ENCODE peak calls at places on chromosomes 13 and 19, in five cellular contexts. One of them, this sample, is unnamed.

GRCh38 chr19:9130965-9131364 is 4.2 kb upstream of the OR7G3 start:
- DNase-seq in foreskin fibroblast: no peak
- DNase-seq in fibroblast of the aortic adventitia: no peak
- DNase-seq in upper lobe of left lung: no peak
- DNase-seq in progenitor cell of endocrine pancreas: no peak
- DNase-seq in this sample: no peak

GRCh38 chr13:110403315-110403714 is 96.2 kb downstream of the COL4A2 start:
- DNase-seq in foreskin fibroblast: peak; percentile 55
- DNase-seq in fibroblast of the aortic adventitia: peak; percentile 49
- DNase-seq in upper lobe of left lung: no peak
- DNase-seq in progenitor cell of endocrine pancreas: no peak
- DNase-seq in this sample: no peak

GRCh38 chr19:43692882-43693281 is 22.9 kb upstream of the PLAUR start:
- DNase-seq in foreskin fibroblast: no peak
- DNase-seq in fibroblast of the aortic adventitia: no peak
- DNase-seq in upper lobe of left lung: no peak
- DNase-seq in progenitor cell of endocrine pancreas: no peak
- DNase-seq in this sample: no peak

GRCh38 chr19:15828121-15828620 is 12.7 kb upstream of the OR10H1 start:
- DNase-seq in foreskin fibroblast: no peak
- DNase-seq in fibroblast of the aortic adventitia: no peak
- DNase-seq in upper lobe of left lung: no peak
- DNase-seq in progenitor cell of endocrine pancreas: no peak
- DNase-seq in this sample: no peak

GRCh38 chr19:49331616-49332055 is 3.6 kb upstream of the CD37 start:
- DNase-seq in foreskin fibroblast: peak; percentile 64
- DNase-seq in fibroblast of the aortic adventitia: peak; percentile 46
- DNase-seq in upper lobe of left lung: peak; percentile 73
- DNase-seq in progenitor cell of endocrine pancreas: no peak
- DNase-seq in this sample: peak; percentile 74

GRCh38 chr13:80399340-80400163 is 58.6 kb upstream of the SPRY2 start:
- DNase-seq in foreskin fibroblast: peak; percentile 88
- DNase-seq in fibroblast of the aortic adventitia: no peak
- DNase-seq in upper lobe of left lung: peak; percentile 80
- DNase-seq in progenitor cell of endocrine pancreas: no peak
- DNase-seq in this sample: no peak

GRCh38 chr13:88144580-88144979 is 473.4 kb downstream of the SLITRK5 start:
- DNase-seq in foreskin fibroblast: no peak
- DNase-seq in fibroblast of the aortic adventitia: no peak
- DNase-seq in upper lobe of left lung: no peak
- DNase-seq in progenitor cell of endocrine pancreas: no peak
- DNase-seq in this sample: no peak

GRCh38 chr19:47598407-47599349 is 10.3 kb upstream of the BICRA start:
- DNase-seq in foreskin fibroblast: peak; percentile 97
- DNase-seq in fibroblast of the aortic adventitia: peak; percentile 95
- DNase-seq in upper lobe of left lung: peak; percentile 37
- DNase-seq in progenitor cell of endocrine pancreas: no peak
- DNase-seq in this sample: no peak

DNA sequence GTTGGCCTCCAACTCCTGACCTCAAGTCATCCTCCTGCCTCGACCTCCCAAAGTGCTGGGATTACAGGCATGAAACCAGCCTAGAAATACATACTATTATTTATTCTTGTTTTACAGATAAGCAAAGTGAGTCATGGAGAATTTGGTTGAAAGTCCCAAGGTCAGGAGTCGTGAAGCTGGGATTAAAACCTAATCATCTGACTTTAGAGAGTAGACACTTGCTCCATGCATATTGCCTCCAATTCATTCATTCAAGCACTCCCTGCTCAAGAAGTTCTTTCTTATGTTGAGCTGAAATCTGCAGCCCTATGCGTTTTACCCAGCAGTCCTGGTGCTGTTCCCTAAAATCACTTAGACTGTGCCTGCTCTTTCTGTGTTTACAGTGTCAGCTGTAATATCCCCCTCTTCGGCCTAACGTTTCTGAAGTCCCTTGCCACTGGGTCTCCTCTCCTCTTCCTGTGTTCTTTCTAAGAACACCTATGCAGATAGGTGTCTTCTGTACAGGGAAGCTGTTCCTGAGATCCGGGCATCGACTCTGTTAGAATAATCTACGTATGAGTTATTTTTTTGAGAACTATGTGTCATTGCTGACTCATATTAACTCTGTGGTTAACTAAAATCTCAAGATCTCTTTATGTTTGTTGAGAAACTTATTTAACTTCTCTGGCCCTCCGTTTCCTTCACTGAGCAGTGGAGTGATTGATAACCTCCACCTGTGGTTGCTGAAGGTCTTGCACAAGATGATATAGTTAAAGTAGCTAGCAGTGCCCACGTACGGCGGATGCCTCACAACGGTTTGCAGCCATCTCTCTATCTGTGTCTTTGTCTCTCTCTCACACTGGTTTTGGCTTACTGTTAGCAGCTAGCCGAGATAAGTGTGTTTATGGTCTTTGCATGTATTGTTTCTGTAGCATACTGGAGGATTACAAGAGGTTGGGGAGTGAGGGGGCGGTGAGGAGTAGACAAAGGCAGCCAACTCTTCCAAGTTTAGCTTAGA is 4.6 kb downstream of the ALOX5AP start:
- DNase-seq in foreskin fibroblast: peak; percentile 75
- DNase-seq in fibroblast of the aortic adventitia: peak; percentile 92
- DNase-seq in upper lobe of left lung: no peak
- DNase-seq in progenitor cell of endocrine pancreas: no peak
- DNase-seq in this sample: peak; percentile 62
- TF ChIP-seq CTCF in foreskin fibroblast: no peak
- TF ChIP-seq CTCF in fibroblast of the aortic adventitia: no peak
- TF ChIP-seq CTCF in upper lobe of left lung: no peak
- TF ChIP-seq CTCF in progenitor cell of endocrine pancreas: no peak
- TF ChIP-seq CTCF in this sample: no peak

DNA sequence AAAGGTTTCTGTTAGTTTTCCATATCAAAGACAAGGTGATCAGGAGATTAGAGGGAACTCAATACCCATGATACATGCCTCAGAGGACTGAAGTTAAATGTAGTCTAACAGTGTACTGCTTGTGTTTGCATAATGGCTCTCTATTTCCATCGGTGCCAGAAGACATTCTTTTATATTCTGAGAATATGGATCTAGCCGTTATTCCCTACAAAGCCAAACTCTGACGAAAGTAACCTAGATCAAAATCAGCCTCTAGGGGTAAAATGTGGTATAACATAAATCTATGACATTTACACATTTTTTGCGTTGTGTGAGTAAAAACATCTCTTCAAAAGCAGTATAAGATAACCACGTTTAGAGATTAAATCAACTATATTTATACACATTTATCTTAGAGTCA is 2232.7 kb downstream of the PCDH9 start:
- DNase-seq in foreskin fibroblast: no peak
- DNase-seq in fibroblast of the aortic adventitia: no peak
- DNase-seq in upper lobe of left lung: no peak
- DNase-seq in progenitor cell of endocrine pancreas: no peak
- DNase-seq in this sample: no peak
- TF ChIP-seq CTCF in foreskin fibroblast: no peak
- TF ChIP-seq CTCF in fibroblast of the aortic adventitia: no peak
- TF ChIP-seq CTCF in upper lobe of left lung: no peak
- TF ChIP-seq CTCF in progenitor cell of endocrine pancreas: peak; percentile 15
- TF ChIP-seq CTCF in this sample: no peak

GRCh38 chr13:74036373-74036772 is 97.8 kb downstream of the KLF12 start:
- DNase-seq in foreskin fibroblast: no peak
- DNase-seq in fibroblast of the aortic adventitia: no peak
- DNase-seq in upper lobe of left lung: no peak
- DNase-seq in progenitor cell of endocrine pancreas: no peak
- DNase-seq in this sample: no peak

GRCh38 chr13:74039667-74040066 is 94.5 kb downstream of the KLF12 start:
- DNase-seq in foreskin fibroblast: no peak
- DNase-seq in fibroblast of the aortic adventitia: no peak
- DNase-seq in upper lobe of left lung: no peak
- DNase-seq in progenitor cell of endocrine pancreas: no peak
- DNase-seq in this sample: no peak

GRCh38 chr13:74039154-74039553 is 95.0 kb downstream of the KLF12 start:
- DNase-seq in foreskin fibroblast: no peak
- DNase-seq in fibroblast of the aortic adventitia: no peak
- DNase-seq in upper lobe of left lung: no peak
- DNase-seq in progenitor cell of endocrine pancreas: no peak
- DNase-seq in this sample: no peak

GRCh38 chr13:74037762-74038161 is 96.4 kb downstream of the KLF12 start:
- DNase-seq in foreskin fibroblast: no peak
- DNase-seq in fibroblast of the aortic adventitia: no peak
- DNase-seq in upper lobe of left lung: no peak
- DNase-seq in progenitor cell of endocrine pancreas: no peak
- DNase-seq in this sample: no peak

DNA sequence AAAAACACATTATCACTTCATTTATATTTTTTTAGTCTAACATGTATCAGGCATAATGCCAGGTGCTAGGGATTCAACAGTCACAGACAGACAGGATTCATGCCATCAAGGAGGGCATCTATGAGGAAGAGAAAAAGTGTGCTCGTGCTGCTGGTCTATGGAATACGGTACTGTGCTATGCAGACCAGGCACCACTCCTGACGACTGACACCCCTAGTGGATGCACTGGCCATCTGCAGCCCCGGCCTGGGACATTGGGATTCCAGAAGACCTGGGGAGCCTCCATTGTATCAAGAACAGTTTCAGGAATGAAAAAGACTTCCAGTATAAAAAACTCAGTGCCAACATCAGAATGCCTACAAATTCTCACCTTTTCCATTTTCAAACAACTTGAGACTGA is 94.0 kb downstream of the KLF12 start:
- DNase-seq in foreskin fibroblast: peak; percentile 37
- DNase-seq in fibroblast of the aortic adventitia: peak; percentile 17
- DNase-seq in upper lobe of left lung: peak; percentile 31
- DNase-seq in progenitor cell of endocrine pancreas: peak; percentile 28
- DNase-seq in this sample: peak; percentile 20
- TF ChIP-seq CTCF in foreskin fibroblast: peak; percentile 44
- TF ChIP-seq CTCF in fibroblast of the aortic adventitia: peak; percentile 45
- TF ChIP-seq CTCF in upper lobe of left lung: no peak
- TF ChIP-seq CTCF in progenitor cell of endocrine pancreas: peak; percentile 66
- TF ChIP-seq CTCF in this sample: peak; percentile 73

GRCh38 chr13:52706074-52706473 is 33.5 kb downstream of the CNMD start:
- DNase-seq in foreskin fibroblast: no peak
- DNase-seq in fibroblast of the aortic adventitia: peak; percentile 11
- DNase-seq in upper lobe of left lung: no peak
- DNase-seq in progenitor cell of endocrine pancreas: no peak
- DNase-seq in this sample: no peak

GRCh38 chr13:52701728-52702480 is 37.7 kb downstream of the CNMD start:
- DNase-seq in foreskin fibroblast: no peak
- DNase-seq in fibroblast of the aortic adventitia: no peak
- DNase-seq in upper lobe of left lung: no peak
- DNase-seq in progenitor cell of endocrine pancreas: no peak
- DNase-seq in this sample: no peak

GRCh38 chr13:52711277-52711676 is 28.3 kb downstream of the CNMD start:
- DNase-seq in foreskin fibroblast: no peak
- DNase-seq in fibroblast of the aortic adventitia: no peak
- DNase-seq in upper lobe of left lung: no peak
- DNase-seq in progenitor cell of endocrine pancreas: no peak
- DNase-seq in this sample: no peak

GRCh38 chr13:52703482-52703881 is 36.1 kb downstream of the CNMD start:
- DNase-seq in foreskin fibroblast: no peak
- DNase-seq in fibroblast of the aortic adventitia: no peak
- DNase-seq in upper lobe of left lung: no peak
- DNase-seq in progenitor cell of endocrine pancreas: no peak
- DNase-seq in this sample: no peak

GRCh38 chr13:52707375-52707774 is 32.2 kb downstream of the CNMD start:
- DNase-seq in foreskin fibroblast: peak; percentile 33
- DNase-seq in fibroblast of the aortic adventitia: no peak
- DNase-seq in upper lobe of left lung: no peak
- DNase-seq in progenitor cell of endocrine pancreas: no peak
- DNase-seq in this sample: no peak
- TF ChIP-seq CTCF in foreskin fibroblast: no peak
- TF ChIP-seq CTCF in fibroblast of the aortic adventitia: no peak
- TF ChIP-seq CTCF in upper lobe of left lung: no peak
- TF ChIP-seq CTCF in progenitor cell of endocrine pancreas: no peak
- TF ChIP-seq CTCF in this sample: peak; percentile 4

DNA sequence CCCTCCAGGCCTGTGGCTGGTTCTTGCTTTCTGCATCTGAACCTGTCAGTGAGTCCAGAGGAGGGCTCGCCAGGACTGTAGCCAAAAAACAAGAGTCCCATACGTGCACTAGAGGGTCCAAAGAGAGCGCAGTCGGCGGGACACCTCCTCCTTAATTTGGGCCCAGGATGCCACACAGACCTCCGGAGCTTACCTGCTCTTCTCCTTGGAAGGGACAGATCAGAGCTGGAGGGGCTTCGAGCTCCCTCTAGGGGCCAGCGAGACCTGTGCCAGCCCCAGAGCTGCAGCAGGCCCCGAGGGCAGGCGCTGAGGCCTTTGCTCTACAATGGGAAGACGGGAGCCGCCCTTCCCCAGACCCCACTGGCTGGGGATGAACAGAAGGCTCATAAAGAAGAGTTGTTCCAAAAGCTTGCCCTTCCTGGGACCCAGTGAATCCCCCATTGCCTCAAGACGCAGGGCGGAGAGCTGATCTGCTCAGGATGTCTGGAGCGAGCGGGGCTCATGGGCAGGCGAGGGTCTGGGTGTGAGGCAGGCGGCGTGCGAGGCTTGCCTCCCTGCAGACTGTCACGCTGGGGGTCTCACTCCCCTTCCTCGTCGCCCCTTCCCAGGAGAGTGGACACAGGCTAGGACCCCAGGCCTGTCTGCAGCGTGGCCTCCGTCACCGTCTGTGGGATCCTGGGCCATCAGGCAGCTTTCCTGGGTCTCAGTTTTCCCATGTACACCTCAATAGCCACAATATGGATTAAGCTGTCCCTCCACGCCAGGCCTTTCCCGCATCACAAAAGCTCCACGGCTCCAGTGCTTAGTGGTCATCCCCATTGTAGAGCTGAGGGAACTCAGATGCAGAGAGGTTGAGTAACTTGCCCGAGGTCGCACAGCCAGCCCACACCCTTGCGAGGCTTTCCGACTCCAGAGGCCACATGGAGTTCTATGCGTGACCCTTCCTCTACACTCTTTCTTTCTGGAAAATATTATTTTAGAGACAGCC is 46.9 kb upstream of the VSTM2B start:
- DNase-seq in foreskin fibroblast: no peak
- DNase-seq in fibroblast of the aortic adventitia: no peak
- DNase-seq in upper lobe of left lung: no peak
- DNase-seq in progenitor cell of endocrine pancreas: peak; percentile 51
- DNase-seq in this sample: no peak
- TF ChIP-seq CTCF in foreskin fibroblast: peak; percentile 7
- TF ChIP-seq CTCF in fibroblast of the aortic adventitia: peak; percentile 9
- TF ChIP-seq CTCF in upper lobe of left lung: no peak
- TF ChIP-seq CTCF in progenitor cell of endocrine pancreas: peak; percentile 83
- TF ChIP-seq CTCF in this sample: peak; percentile 41

DNA sequence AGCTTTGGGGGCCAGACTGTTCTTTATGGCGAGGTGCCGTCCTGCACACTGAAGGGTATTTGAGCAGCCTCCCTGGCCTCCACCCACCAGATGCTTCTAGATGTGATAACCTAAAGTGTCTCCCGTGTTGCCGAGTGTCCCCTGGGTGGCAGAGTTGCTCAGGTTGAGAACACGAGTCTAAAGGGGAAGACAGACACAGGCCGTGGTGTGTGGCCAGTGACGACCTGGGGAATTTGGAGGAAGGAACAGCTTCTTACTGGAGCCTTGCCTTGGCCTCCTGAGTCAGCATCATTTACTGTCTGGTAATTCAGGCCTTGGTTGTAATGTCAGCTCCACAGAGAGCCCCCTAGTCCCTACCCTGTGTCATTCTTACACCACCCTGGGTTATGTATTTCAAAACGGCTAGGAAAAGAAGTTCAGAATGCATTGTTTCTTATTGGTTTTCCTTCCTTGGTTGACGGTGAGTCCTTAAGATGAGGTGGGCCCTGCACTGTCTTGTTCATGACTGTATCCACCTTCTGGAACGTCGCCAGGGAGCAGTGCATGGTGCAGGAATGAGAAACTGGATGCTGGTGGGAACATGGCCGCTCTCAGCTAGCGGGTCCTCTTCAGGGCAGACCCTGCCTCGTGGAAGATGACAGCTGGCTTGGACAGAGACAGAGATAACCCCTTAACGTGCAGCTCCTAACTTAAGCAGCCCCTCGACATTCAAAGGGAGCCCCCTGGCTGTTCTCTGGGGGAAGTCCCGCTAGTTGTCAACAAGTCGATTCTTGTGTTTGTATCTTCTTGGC is 7.1 kb downstream of the SIN3B start:
- DNase-seq in foreskin fibroblast: peak; percentile 48
- DNase-seq in fibroblast of the aortic adventitia: peak; percentile 19
- DNase-seq in upper lobe of left lung: peak; percentile 36
- DNase-seq in progenitor cell of endocrine pancreas: no peak
- DNase-seq in this sample: peak; percentile 65
- TF ChIP-seq CTCF in foreskin fibroblast: no peak
- TF ChIP-seq CTCF in fibroblast of the aortic adventitia: no peak
- TF ChIP-seq CTCF in upper lobe of left lung: no peak
- TF ChIP-seq CTCF in progenitor cell of endocrine pancreas: no peak
- TF ChIP-seq CTCF in this sample: peak; percentile 48

This sample was measured in GM13977.